ENCODE peak calls at places on chromosomes 12 and 14, in seven cellular contexts. K is HuH-7, H is choroid plexus epithelial cell, W is NCI-H510A treated with DMSO at 0.1 percent for 48 hours, Y is EL, E is Karpas-422, V is EH. Q is an unnamed sample.

GRCh38 chr12:113061061-113061694 is 4.6 kb downstream of the DTX1 start:
- DNase-seq in K (no peak), H (no peak), W (no peak), Y (no peak), E (peak), V (no peak), Q (no peak)

GRCh38 chr12:15982471-15982870 is 71.3 kb downstream of the DERA start:
- DNase-seq in K (no peak), H (peak), W (no peak), Y (peak), E (no peak), V (peak), Q (no peak)

GRCh38 chr12:27875677-27876076 is 95.6 kb upstream of the MANSC4 start:
- DNase-seq in K (no peak), H (no peak), W (no peak), Y (no peak), E (no peak), V (no peak), Q (no peak)

GRCh38 chr14:29442720-29443119 is 484.9 kb downstream of the PRKD1 start:
- DNase-seq in K (no peak), H (peak), W (no peak), Y (peak), E (no peak), V (peak), Q (no peak)

GRCh38 chr12:69951108-69951507 is 126.1 kb downstream of the MYRFL start:
- DNase-seq in K (no peak), H (no peak), W (no peak), Y (no peak), E (no peak), V (no peak), Q (no peak)

GRCh38 chr12:66647034-66647691 is 31.7 kb downstream of the GRIP1 start:
- DNase-seq in K (no peak), H (peak), W (no peak), Y (peak), E (no peak), V (peak), Q (no peak)

GRCh38 chr14:54637829-54638446 is 71.0 kb downstream of the SAMD4A start:
- DNase-seq in K (no peak), H (peak), W (no peak), Y (peak), E (no peak), V (peak), Q (no peak)

GRCh38 chr14:36660736-36661505 is 739 bp upstream of the PAX9 start:
- DNase-seq in K (no peak), H (no peak), W (peak), Y (no peak), E (no peak), V (no peak), Q (no peak)

GRCh38 chr14:75223664-75224154 is 47.3 kb upstream of the TMED10 start:
- DNase-seq in K (no peak), H (peak), W (peak), Y (peak), E (peak), V (peak), Q (no peak)

GRCh38 chr12:27864521-27864920 is 84.5 kb upstream of the MANSC4 start:
- DNase-seq in K (no peak), H (peak), W (no peak), Y (no peak), E (no peak), V (peak), Q (no peak)

GRCh38 chr14:69093551-69094421 is 59.1 kb downstream of the DCAF5 start:
- DNase-seq in K (peak), H (peak), W (no peak), Y (peak), E (no peak), V (peak), Q (no peak)

GRCh38 chr12:63308701-63309100 is 157.7 kb upstream of the AVPR1A start:
- DNase-seq in K (no peak), H (peak), W (no peak), Y (no peak), E (no peak), V (peak), Q (no peak)

GRCh38 chr14:69135133-69135532 is 17.8 kb downstream of the DCAF5 start:
- DNase-seq in K (no peak), H (no peak), W (peak), Y (no peak), E (no peak), V (no peak), Q (no peak)

GRCh38 chr14:46344327-46344937 is 307.1 kb downstream of the RPL10L start:
- DNase-seq in K (no peak), H (peak), W (peak), Y (peak), E (peak), V (peak), Q (no peak)

GRCh38 chr12:490260-490659 is 30.5 kb downstream of the B4GALNT3 start:
- DNase-seq in K (no peak), H (no peak), W (no peak), Y (no peak), E (no peak), V (no peak), Q (no peak)

GRCh38 chr14:65187421-65188049 is 85.2 kb upstream of the MAX start:
- DNase-seq in K (no peak), H (no peak), W (no peak), Y (no peak), E (no peak), V (no peak), Q (no peak)

GRCh38 chr14:76918176-76918750 is 92.1 kb downstream of the LRRC74A start:
- DNase-seq in K (no peak), H (peak), W (peak), Y (peak), E (no peak), V (peak), Q (no peak)

Q was measured in central memory CD8-positive, alpha-beta T cell.